ENCODE peak calls at places on chromosomes 5 and 9, in five cellular contexts. S, Q, A, K and I are unnamed samples.
A peak's percentile ranks its signal among the peaks of the same experiment; 100 is the strongest.

GRCh38 chr5:153714732-153715287 is 224.3 kb downstream of the GRIA1 start:
- DNase-seq in Q (no peak), A (no peak), K (no peak), S (peak; percentile 13), I (no peak)

GRCh38 chr5:89255845-89256463 is 373.0 kb upstream of the MEF2C start:
- DNase-seq in Q (no peak), A (no peak), S (peak; percentile 82), K (no peak), I (peak; percentile 5)

GRCh38 chr9:38032266-38032830 is 36.7 kb downstream of the SHB start:
- DNase-seq in S (no peak), A (no peak), Q (no peak), K (no peak), I (no peak)

GRCh38 chr5:163867324-163867723 is 361.9 kb downstream of the MAT2B start:
- DNase-seq in K (no peak), A (no peak), Q (no peak), S (peak; percentile 64), I (no peak)

GRCh38 chr5:56327810-56328209 is 94.7 kb upstream of the ANKRD55 start:
- DNase-seq in Q (no peak), S (no peak), K (no peak), A (no peak), I (no peak)

GRCh38 chr5:152532714-152533113 is 127.6 kb upstream of the NMUR2 start:
- DNase-seq in A (peak; percentile 63), K (no peak), Q (peak; percentile 27), S (peak; percentile 56), I (peak; percentile 81)

GRCh38 chr5:147690595-147690994 is 91.9 kb downstream of the JAKMIP2 start:
- DNase-seq in A (no peak), S (peak; percentile 1), K (no peak), Q (no peak), I (no peak)

GRCh38 chr9:104091708-104092107 is 2.4 kb upstream of the SMC2 start:
- DNase-seq in A (no peak), S (peak; percentile 78), Q (no peak), K (peak; percentile 72), I (peak; percentile 1)

GRCh38 chr5:60354322-60354721 is 345.6 kb downstream of the DEPDC1B start:
- DNase-seq in K (no peak), Q (no peak), A (no peak), S (no peak), I (no peak)

GRCh38 chr9:33233659-33234335 is 6.2 kb upstream of the SPINK4 start:
- DNase-seq in Q (peak; percentile 54), S (peak; percentile 99), K (peak; percentile 61), A (no peak), I (no peak)

GRCh38 chr9:112764837-112765236 is 14.3 kb downstream of the SNX30 start:
- DNase-seq in Q (no peak), K (peak; percentile 35), S (no peak), A (no peak), I (peak; percentile 25)

GRCh38 chr9:86282979-86283535 is 719 bp upstream of the ISCA1 start:
- DNase-seq in K (peak; percentile 73), A (no peak), S (peak; percentile 88), Q (no peak), I (no peak)

GRCh38 chr9:95091971-95092320 is 225.6 kb downstream of the FANCC start:
- DNase-seq in S (peak; percentile 44), Q (no peak), A (no peak), K (no peak), I (no peak)

DNA sequence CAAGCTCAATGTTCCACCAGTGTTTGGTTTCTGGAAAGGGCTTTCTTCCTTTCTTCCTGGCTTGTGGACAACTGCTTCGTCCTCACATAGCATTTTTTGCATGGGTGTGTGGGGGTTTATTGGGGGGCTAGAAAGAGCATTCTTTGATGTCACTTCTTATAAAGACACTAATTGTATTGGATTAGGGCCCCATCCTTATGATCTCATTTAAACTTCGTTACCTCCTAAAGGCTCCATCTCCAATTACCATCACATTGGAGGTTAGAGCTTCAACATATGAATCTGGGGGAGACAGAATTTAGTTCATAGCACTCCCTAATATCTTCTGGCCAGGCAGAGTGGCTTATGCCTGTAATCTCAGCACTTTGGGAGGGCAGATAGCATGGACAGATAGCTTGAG is 6.1 kb upstream of the MACROH2A1 start:
- DNase-seq in A (no peak), Q (no peak), K (no peak), S (no peak), I (no peak)
- H3K27me3 ChIP-seq in A (peaks cover 5% of the 10 kb centered on the region), Q (peaks cover 4% of the 10 kb centered on the region), K (no peaks in the 10 kb centered on the region), S (no peaks in the 10 kb centered on the region), I (peaks cover 71% of the 10 kb centered on the region)

GRCh38 chr5:116553366-116553765 is 21.3 kb downstream of the SEMA6A start:
- DNase-seq in Q (no peak), S (no peak), K (no peak), A (peak; percentile 62), I (peak; percentile 84)
- H3K27me3 ChIP-seq in Q (no peaks in the 10 kb centered on the region), S (no peaks in the 10 kb centered on the region), K (no peaks in the 10 kb centered on the region), A (no peaks in the 10 kb centered on the region), I (no peaks in the 10 kb centered on the region)

GRCh38 chr5:123090641-123091257 is 1.7 kb downstream of the PRDM6 start:
- DNase-seq in S (no peak), A (no peak), Q (no peak), K (no peak), I (peak; percentile 50)
- H3K27me3 ChIP-seq in S (peaks cover 62% of the 10 kb centered on the region), A (peaks cover 58% of the 10 kb centered on the region), Q (peaks cover 50% of the 10 kb centered on the region), K (no peaks in the 10 kb centered on the region), I (peaks cover 100% of the 10 kb centered on the region)

GRCh38 chr5:10949856-10950630 is 189.0 kb upstream of the DAP start:
- DNase-seq in A (no peak), K (no peak), Q (no peak), S (no peak), I (no peak)
- H3K27me3 ChIP-seq in A (no peaks in the 10 kb centered on the region), K (no peaks in the 10 kb centered on the region), Q (peaks cover 9% of the 10 kb centered on the region), S (peaks cover 9% of the 10 kb centered on the region), I (no peaks in the 10 kb centered on the region)

GRCh38 chr5:174732040-174733020 is 7.9 kb downstream of the MSX2 start:
- DNase-seq in K (no peak), Q (no peak), A (no peak), S (no peak), I (peak; percentile 66)

GRCh38 chr5:174733836-174734235 is 9.5 kb downstream of the MSX2 start:
- DNase-seq in A (no peak), K (no peak), Q (no peak), S (no peak), I (no peak)

GRCh38 chr5:174734571-174735497 is 10.5 kb downstream of the MSX2 start:
- DNase-seq in S (no peak), A (no peak), K (no peak), Q (no peak), I (peak; percentile 42)

GRCh38 chr5:174731214-174732039 is 7.0 kb downstream of the MSX2 start:
- DNase-seq in A (no peak), S (no peak), Q (no peak), K (no peak), I (peak; percentile 63)

DNA sequence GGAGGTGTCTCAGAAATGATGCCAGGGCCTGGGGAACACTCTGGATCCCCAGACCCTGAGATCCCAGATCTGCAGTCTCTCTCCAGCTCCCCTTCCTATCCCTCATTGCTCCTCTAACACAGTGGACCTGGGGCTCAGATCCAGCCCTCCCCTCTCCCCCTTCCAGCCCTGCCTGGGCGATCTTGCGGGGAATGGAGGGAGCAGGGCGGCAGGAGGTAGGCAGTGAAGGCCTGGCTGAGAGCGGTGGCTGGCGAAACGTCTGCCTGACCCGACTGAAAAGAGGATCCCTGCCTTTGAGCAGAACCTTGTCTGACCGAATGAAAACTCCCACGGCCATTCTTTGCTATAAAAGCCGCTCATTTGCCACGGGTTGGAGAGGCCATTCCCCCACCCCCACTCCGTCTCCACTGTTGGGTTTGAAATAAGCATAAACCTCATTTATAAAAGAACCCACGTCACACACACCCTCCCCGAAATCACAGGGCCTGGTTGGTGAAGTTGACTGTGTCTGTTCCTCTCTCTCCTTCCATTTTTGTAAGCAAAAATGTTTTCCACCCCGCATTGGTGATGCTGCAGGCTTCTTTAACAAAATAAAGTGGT is 8.8 kb downstream of the MSX2 start:
- DNase-seq in A (no peak), S (no peak), K (no peak), Q (no peak), I (peak; percentile 52)
- H3K27me3 ChIP-seq in A (peaks cover 41% of the 10 kb centered on the region), S (peaks cover 27% of the 10 kb centered on the region), K (peaks cover 56% of the 10 kb centered on the region), Q (peaks cover 3% of the 10 kb centered on the region), I (peaks cover 100% of the 10 kb centered on the region)

GRCh38 chr9:133536536-133536935 is 2.0 kb downstream of the ADAMTSL2 start:
- DNase-seq in Q (no peak), K (no peak), A (no peak), S (no peak), I (no peak)
- H3K27me3 ChIP-seq in Q (no peaks in the 10 kb centered on the region), K (peaks cover 76% of the 10 kb centered on the region), A (no peaks in the 10 kb centered on the region), S (peaks cover 46% of the 10 kb centered on the region), I (peaks cover 21% of the 10 kb centered on the region)

GRCh38 chr9:87599901-87600610 is 102.4 kb downstream of the DAPK1 start:
- DNase-seq in A (no peak), Q (no peak), K (no peak), S (peak; percentile 94), I (no peak)

GRCh38 chr9:87602933-87603643 is 105.4 kb downstream of the DAPK1 start:
- DNase-seq in Q (no peak), S (no peak), A (no peak), K (no peak), I (peak; percentile 25)

GRCh38 chr9:87603854-87604490 is 106.3 kb downstream of the DAPK1 start:
- DNase-seq in K (no peak), S (no peak), A (no peak), Q (no peak), I (no peak)

GRCh38 chr9:87601175-87601574 is 103.5 kb downstream of the DAPK1 start:
- DNase-seq in A (no peak), Q (no peak), S (no peak), K (peak; percentile 68), I (peak; percentile 36)

DNA sequence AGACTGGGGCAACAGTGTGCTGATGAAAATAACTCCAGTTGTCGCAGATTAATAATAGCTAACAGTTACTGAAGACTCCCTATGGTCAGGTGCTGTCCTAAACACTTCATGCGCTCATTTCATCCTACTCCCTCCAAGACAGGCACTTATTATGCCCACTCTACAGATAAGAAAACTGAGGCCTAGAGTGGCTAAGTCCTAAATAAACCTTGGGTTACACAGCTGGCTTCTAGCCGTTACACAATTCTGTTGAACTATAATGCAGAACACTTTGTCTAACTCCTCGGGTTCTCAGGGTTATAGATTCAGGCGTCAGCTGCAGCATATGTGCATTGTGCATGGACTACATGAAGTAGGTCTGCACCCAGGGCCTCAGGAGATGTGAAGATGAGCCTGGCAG is 103.9 kb downstream of the DAPK1 start:
- DNase-seq in S (no peak), A (no peak), K (no peak), Q (no peak), I (no peak)
- H3K27me3 ChIP-seq in S (peaks cover 4% of the 10 kb centered on the region), A (no peaks in the 10 kb centered on the region), K (no peaks in the 10 kb centered on the region), Q (peaks cover 2% of the 10 kb centered on the region), I (no peaks in the 10 kb centered on the region)

DNA sequence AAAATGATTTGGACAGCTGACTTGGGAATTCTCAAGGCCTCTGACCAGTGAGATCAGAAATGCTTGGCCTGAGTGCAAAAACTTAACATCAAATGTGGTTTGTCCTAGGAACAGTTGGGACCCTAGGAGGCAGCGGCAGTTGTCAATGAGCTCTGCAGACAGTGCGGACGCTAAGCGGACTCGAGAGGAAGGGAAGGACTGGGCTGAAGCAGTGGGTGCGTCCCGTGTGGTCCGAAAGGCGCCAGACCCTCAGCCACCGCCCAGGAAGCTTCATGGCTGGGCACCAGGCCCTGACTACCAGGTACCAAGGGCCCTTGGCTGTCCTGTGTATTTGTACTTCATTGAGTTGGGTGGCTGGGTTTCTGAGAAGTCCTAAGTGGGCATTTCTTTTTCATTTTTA is 43.7 kb upstream of the POMT1 start:
- DNase-seq in A (no peak), Q (no peak), S (no peak), K (no peak), I (no peak)
- H3K27me3 ChIP-seq in A (no peaks in the 10 kb centered on the region), Q (no peaks in the 10 kb centered on the region), S (no peaks in the 10 kb centered on the region), K (no peaks in the 10 kb centered on the region), I (no peaks in the 10 kb centered on the region)